ENCODE peak calls at places on chromosomes 3 and 15, in four cellular contexts. R is cardiac muscle cell, E is AG04449, A is A549. V is an unnamed sample.

GRCh38 chr3:10015476-10015904 is 10.7 kb upstream of the FANCD2 start:
- DNase-seq in A (peak; percentile 55), R (peak; percentile 99), E (peak; percentile 87), V (peak; percentile 91)

GRCh38 chr15:77493324-77493907 is 72.7 kb downstream of the HMG20A start:
- DNase-seq in R (peak; percentile 62), E (no peak), A (no peak), V (no peak)

GRCh38 chr15:76904461-76905012 is 603 bp downstream of the SCAPER start:
- DNase-seq in E (no peak), R (peak; percentile 24), A (peak; percentile 49), V (no peak)

GRCh38 chr3:54176106-54176505 is 53.8 kb downstream of the CACNA2D3 start:
- DNase-seq in R (peak; percentile 53), A (no peak), E (no peak), V (no peak)

GRCh38 chr3:158165730-158166129 is 55.8 kb downstream of the RSRC1 start:
- DNase-seq in R (peak; percentile 12), E (no peak), A (no peak), V (no peak)

GRCh38 chr3:72892081-72892763 is 4.4 kb downstream of the GXYLT2 start:
- DNase-seq in R (peak; percentile 93), E (peak; percentile 72), A (no peak), V (peak; percentile 91)

GRCh38 chr15:46956456-46956855 is 760.8 kb upstream of the SEMA6D start:
- DNase-seq in A (no peak), E (no peak), R (no peak), V (no peak)

GRCh38 chr3:184788751-184789150 is 23.2 kb upstream of the VPS8 start:
- DNase-seq in R (no peak), A (no peak), E (no peak), V (no peak)

GRCh38 chr3:161069441-161070251 is 35.5 kb downstream of the B3GALNT1 start:
- DNase-seq in A (peak; percentile 9), R (peak; percentile 68), E (peak; percentile 33), V (peak; percentile 54)

GRCh38 chr3:132079150-132079549 is 44.3 kb upstream of the CPNE4 start:
- DNase-seq in A (no peak), E (no peak), R (peak; percentile 66), V (no peak)

GRCh38 chr3:38009807-38010591 is 19.4 kb downstream of the VILL start:
- DNase-seq in E (no peak), A (no peak), R (no peak), V (no peak)

GRCh38 chr3:172126741-172127140 is 87.4 kb downstream of the FNDC3B start:
- DNase-seq in R (peak; percentile 29), E (no peak), A (no peak), V (no peak)

GRCh38 chr3:189824629-189825312 is 193.6 kb downstream of the TP63 start:
- DNase-seq in R (peak; percentile 73), E (peak; percentile 70), A (peak; percentile 84), V (peak; percentile 71)

GRCh38 chr15:43777293-43777819 is 590 bp upstream of the ELL3 start:
- DNase-seq in R (peak; percentile 79), A (peak; percentile 79), E (no peak), V (no peak)

GRCh38 chr15:66004618-66005262 is 135.4 kb downstream of the RAB11A start:
- DNase-seq in E (no peak), R (peak; percentile 53), A (peak; percentile 26), V (no peak)

GRCh38 chr3:146308222-146308621 is 57.3 kb upstream of the PLSCR4 start:
- DNase-seq in R (peak; percentile 80), A (no peak), E (peak; percentile 75), V (peak; percentile 67)

GRCh38 chr3:10004960-10005564 is 18.4 kb upstream of the EMC3 start:
- DNase-seq in E (no peak), R (peak; percentile 43), A (no peak), V (no peak)

GRCh38 chr15:31223478-31224350 is 102.9 kb upstream of the KLF13 start:
- DNase-seq in R (no peak), A (no peak), E (no peak), V (no peak)

GRCh38 chr3:134463676-134464611 is 21.8 kb downstream of the ANAPC13 start:
- DNase-seq in R (peak; percentile 98), E (peak; percentile 100), A (no peak), V (peak; percentile 99)

GRCh38 chr3:8712871-8713360 is 20.7 kb upstream of the CAV3 start:
- DNase-seq in E (no peak), A (no peak), R (no peak), V (no peak)

GRCh38 chr3:185145511-185145910 is 7.3 kb downstream of the C3orf70 start:
- DNase-seq in R (no peak), E (no peak), A (no peak), V (no peak)

GRCh38 chr3:45179163-45179562 is 33.0 kb upstream of the CDCP1 start:
- DNase-seq in R (no peak), E (no peak), A (no peak), V (no peak)

GRCh38 chr3:114361391-114361790 is 67.6 kb downstream of the TIGIT start:
- DNase-seq in A (no peak), R (no peak), E (no peak), V (no peak)

GRCh38 chr3:34276342-34276741 is 477.9 kb downstream of the PDCD6IP start:
- DNase-seq in R (no peak), E (no peak), A (no peak), V (no peak)

GRCh38 chr3:61250784-61251173 is 473 bp downstream of the FHIT start:
- DNase-seq in R (peak; percentile 23), E (no peak), A (peak; percentile 6), V (no peak)

GRCh38 chr15:80662129-80662528 is 33.0 kb upstream of the ABHD17C start:
- DNase-seq in E (no peak), A (no peak), R (no peak), V (no peak)

GRCh38 chr3:160796089-160796812 is 40.2 kb downstream of the PPM1L start:
- DNase-seq in R (no peak), E (no peak), A (no peak), V (no peak)

GRCh38 chr15:28122038-28122949 is 23.2 kb upstream of the OCA2 start:
- DNase-seq in R (no peak), A (no peak), E (no peak), V (no peak)

GRCh38 chr3:53436828-53437227 is 57.6 kb upstream of the CACNA1D start:
- DNase-seq in R (no peak), A (no peak), E (no peak), V (no peak)

GRCh38 chr15:33722005-33722672 is 246.2 kb upstream of the CHRM5 start:
- DNase-seq in A (peak; percentile 35), E (no peak), R (peak; percentile 47), V (peak; percentile 13)

GRCh38 chr15:69568621-69569020 is 116.0 kb downstream of the RPLP1 start:
- DNase-seq in R (peak; percentile 85), A (no peak), E (peak; percentile 46), V (peak; percentile 37)

DNA sequence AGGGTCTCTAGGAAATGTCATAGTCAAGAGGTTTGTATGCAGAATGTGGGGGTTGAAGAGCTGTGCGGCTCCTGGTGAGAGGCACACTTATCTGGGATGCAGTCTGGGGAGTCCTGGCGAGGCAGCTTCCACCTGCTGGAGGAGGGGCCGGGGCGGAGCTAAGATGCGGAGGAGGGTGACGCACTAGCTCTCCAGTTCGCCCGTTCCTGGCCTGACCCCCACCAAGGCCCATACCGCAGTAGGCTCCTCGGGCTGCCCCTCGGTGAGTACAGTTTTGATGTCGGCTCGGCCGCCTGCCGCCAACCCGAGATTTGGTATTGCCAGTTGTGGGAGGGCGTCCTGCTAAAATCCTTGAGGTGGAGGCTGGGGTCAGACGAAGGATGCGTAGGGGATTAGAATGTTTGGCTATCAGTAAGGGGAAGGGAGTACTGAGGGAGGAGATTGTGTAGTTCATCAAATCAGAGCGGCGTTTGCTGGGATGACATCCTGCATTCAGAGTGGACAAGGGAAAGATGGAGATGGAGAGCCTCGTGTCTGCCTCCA is at the start of gene SCG5:
- DNase-seq in E (no peak), R (peak; percentile 69), A (no peak), V (no peak)
- H3K4me3 ChIP-seq in E (no peak within 1 kb of the TSS), R (peak within 1 kb of the TSS; percentile 25), A (no peak within 1 kb of the TSS), V (no peak within 1 kb of the TSS)

GRCh38 chr3:19046440-19046839 is 101.9 kb upstream of the KCNH8 start:
- DNase-seq in E (no peak), A (peak; percentile 6), R (peak; percentile 0), V (no peak)
- TF ChIP-seq CTCF in E (no peak), A (peak; percentile 29), R (no peak), V (no peak)

GRCh38 chr15:85622432-85622831 is 172.3 kb downstream of the KLHL25 start:
- DNase-seq in A (no peak), R (peak; percentile 51), E (no peak), V (no peak)
- H3K4me3 ChIP-seq in A (no peak overlapping the region), R (no peak overlapping the region), E (peak overlapping the region; percentile 37), V (peak overlapping the region; percentile 27)

GRCh38 chr3:136546718-136547117 is 205.5 kb downstream of the STAG1 start:
- DNase-seq in A (peak; percentile 16), E (no peak), R (peak; percentile 21), V (no peak)

GRCh38 chr3:136543385-136543784 is 208.8 kb downstream of the STAG1 start:
- DNase-seq in R (peak; percentile 63), E (no peak), A (no peak), V (no peak)

GRCh38 chr3:136547293-136547692 is 204.9 kb downstream of the STAG1 start:
- DNase-seq in R (no peak), E (no peak), A (no peak), V (no peak)

GRCh38 chr3:136544532-136544931 is 207.6 kb downstream of the STAG1 start:
- DNase-seq in R (peak; percentile 17), E (no peak), A (no peak), V (peak; percentile 18)

DNA sequence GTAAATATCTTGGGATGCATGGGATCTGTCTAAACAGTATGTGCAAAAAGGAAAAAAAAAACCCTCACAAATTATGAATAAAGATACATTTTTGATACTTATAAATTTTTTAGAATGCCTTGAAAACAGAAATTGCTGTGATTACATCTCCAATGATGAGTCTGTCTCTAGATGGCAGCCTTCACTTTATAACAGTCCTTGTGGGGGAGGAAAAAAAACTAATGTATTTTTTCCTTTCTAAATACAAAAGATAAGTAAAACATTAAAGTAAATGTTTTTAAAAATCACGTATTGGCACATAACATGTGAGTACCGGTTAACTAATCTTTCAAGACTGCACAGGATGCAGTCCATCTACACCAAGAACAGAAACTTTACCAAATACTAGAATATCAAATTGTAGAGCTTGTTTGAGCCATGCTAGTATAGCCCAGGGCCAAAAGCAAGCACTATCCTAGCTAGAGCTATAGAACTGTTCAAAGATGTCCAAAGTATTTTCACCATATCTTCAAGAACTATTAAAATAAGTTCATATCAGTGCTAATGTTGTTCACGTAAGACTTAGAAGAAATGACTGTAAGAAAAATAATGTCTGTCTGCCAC is 206.4 kb downstream of the STAG1 start:
- DNase-seq in A (peak; percentile 3), R (peak; percentile 31), E (no peak), V (no peak)
- TF ChIP-seq CTCF in A (peak; percentile 28), R (peak; percentile 24), E (no peak), V (peak; percentile 38)